ENCODE peak calls at places on chromosomes 4 and X, in seven cellular contexts. S, X, F, Z, G, L and B are unnamed samples.

GRCh38 chr4:54852061-54852460 is 194.3 kb downstream of the KIT start:
- DNase-seq in S (no peak), X (no peak), F (no peak), Z (no peak), G (no peak), L (no peak), B (no peak)

GRCh38 chr4:16731776-16732380 is 166.6 kb downstream of the LDB2 start:
- DNase-seq in S (no peak), X (no peak), F (no peak), Z (no peak), G (no peak), L (no peak), B (no peak)

GRCh38 chr4:56863441-56864129 is 42.1 kb upstream of the SPINK2 start:
- DNase-seq in S (no peak), X (no peak), F (no peak), Z (no peak), G (no peak), L (no peak), B (no peak)

GRCh38 chrX:133005038-133005437 is 46.6 kb upstream of the HS6ST2 start:
- DNase-seq in S (no peak), X (peak; percentile 28), F (no peak), Z (no peak), G (no peak), L (peak; percentile 48), B (no peak)

GRCh38 chr4:173413043-173413442 is 14.1 kb upstream of the SCRG1 start:
- DNase-seq in S (no peak), X (peak; percentile 94), F (no peak), Z (no peak), G (no peak), L (no peak), B (no peak)

GRCh38 chrX:9539611-9540387 is 74.9 kb downstream of the TBL1X start:
- DNase-seq in S (no peak), X (no peak), F (no peak), Z (no peak), G (no peak), L (no peak), B (no peak)

GRCh38 chr4:126939401-126939800 is 693.4 kb upstream of the INTU start:
- DNase-seq in S (no peak), X (peak; percentile 81), F (no peak), Z (no peak), G (no peak), L (peak; percentile 19), B (peak; percentile 27)

GRCh38 chr4:98938386-98938785 is 9.5 kb upstream of the EIF4E start:
- DNase-seq in S (no peak), X (peak; percentile 41), F (no peak), Z (no peak), G (no peak), L (peak; percentile 52), B (no peak)

GRCh38 chrX:29903365-29903764 is 312.0 kb upstream of the MAGEB2 start:
- DNase-seq in S (no peak), X (peak; percentile 40), F (no peak), Z (no peak), G (no peak), L (peak; percentile 23), B (no peak)

GRCh38 chrX:1754077-1754476 is 139.2 kb downstream of the ASMT start:
- DNase-seq in S (no peak), X (no peak), F (no peak), Z (no peak), G (no peak), L (no peak), B (peak; percentile 43)

GRCh38 chr4:108320066-108320465 is 151.3 kb upstream of the LEF1 start:
- DNase-seq in S (no peak), X (no peak), F (no peak), Z (no peak), G (no peak), L (no peak), B (no peak)

GRCh38 chr4:152640058-152640921 is 39.5 kb downstream of the TMEM154 start:
- DNase-seq in S (no peak), X (peak; percentile 47), F (no peak), Z (no peak), G (no peak), L (peak; percentile 61), B (no peak)

GRCh38 chr4:185238750-185239149 is 29.4 kb downstream of the SNX25 start:
- DNase-seq in S (no peak), X (peak; percentile 63), F (no peak), Z (no peak), G (no peak), L (no peak), B (no peak)

GRCh38 chr4:74006009-74006476 is 7.6 kb upstream of the CXCL5 start:
- DNase-seq in S (no peak), X (peak; percentile 54), F (no peak), Z (no peak), G (no peak), L (peak; percentile 45), B (no peak)

DNA sequence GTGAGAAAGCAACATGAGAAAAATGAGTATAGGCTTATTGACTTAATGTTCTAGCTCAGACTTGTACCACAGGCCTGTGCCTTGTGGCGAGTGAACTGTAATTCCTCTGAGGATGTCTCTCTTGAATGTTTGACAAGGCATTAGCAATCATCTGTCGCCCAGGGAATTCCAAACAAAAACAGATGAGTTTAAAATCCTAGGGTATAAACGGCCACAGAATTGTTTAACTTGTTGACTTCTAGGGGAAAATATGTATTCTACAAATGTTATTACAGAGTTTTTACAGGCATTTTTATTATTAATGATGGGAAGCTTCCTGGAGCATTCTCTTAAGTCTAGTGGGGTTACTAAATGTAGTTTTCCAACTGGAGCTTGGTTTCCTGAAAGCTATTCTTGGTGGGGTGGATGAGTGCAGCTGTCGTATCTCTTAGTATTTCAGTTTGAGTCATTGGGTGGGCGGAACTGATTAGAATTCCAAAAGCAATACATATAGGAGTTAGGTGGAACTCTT is 40.6 kb downstream of the ARHGAP10 start:
- DNase-seq in S (no peak), X (peak; percentile 67), F (no peak), Z (no peak), G (no peak), L (peak; percentile 54), B (no peak)
- H3K4me3 ChIP-seq in S (no peak overlapping the region), X (no peak overlapping the region), F (no peak overlapping the region), Z (no peak overlapping the region), G (no peak overlapping the region), L (no peak overlapping the region), B (no peak overlapping the region)

GRCh38 chr4:177263818-177264217 is 45.9 kb upstream of the NEIL3 start:
- DNase-seq in S (no peak), X (no peak), F (no peak), Z (no peak), G (no peak), L (no peak), B (no peak)

GRCh38 chr4:177264788-177265422 is 44.8 kb upstream of the NEIL3 start:
- DNase-seq in S (no peak), X (no peak), F (no peak), Z (no peak), G (no peak), L (no peak), B (no peak)

GRCh38 chr4:177267911-177268310 is 41.8 kb upstream of the NEIL3 start:
- DNase-seq in S (no peak), X (no peak), F (no peak), Z (no peak), G (no peak), L (no peak), B (no peak)

GRCh38 chr4:177265729-177266128 is 43.9 kb upstream of the NEIL3 start:
- DNase-seq in S (no peak), X (no peak), F (no peak), Z (no peak), G (no peak), L (no peak), B (no peak)

GRCh38 chr4:177266492-177266891 is 43.2 kb upstream of the NEIL3 start:
- DNase-seq in S (no peak), X (no peak), F (no peak), Z (no peak), G (no peak), L (no peak), B (no peak)
- TF ChIP-seq CTCF in S (no peak), X (no peak), F (no peak), Z (no peak), G (no peak), L (no peak), B (no peak)

GRCh38 chrX:119999087-119999634 is 55.6 kb upstream of the NKAP start:
- DNase-seq in S (no peak), X (no peak), F (no peak), Z (no peak), G (no peak), L (no peak), B (no peak)
- H3K4me3 ChIP-seq in S (no peak overlapping the region), X (no peak overlapping the region), F (no peak overlapping the region), Z (no peak overlapping the region), G (no peak overlapping the region), L (no peak overlapping the region), B (no peak overlapping the region)

DNA sequence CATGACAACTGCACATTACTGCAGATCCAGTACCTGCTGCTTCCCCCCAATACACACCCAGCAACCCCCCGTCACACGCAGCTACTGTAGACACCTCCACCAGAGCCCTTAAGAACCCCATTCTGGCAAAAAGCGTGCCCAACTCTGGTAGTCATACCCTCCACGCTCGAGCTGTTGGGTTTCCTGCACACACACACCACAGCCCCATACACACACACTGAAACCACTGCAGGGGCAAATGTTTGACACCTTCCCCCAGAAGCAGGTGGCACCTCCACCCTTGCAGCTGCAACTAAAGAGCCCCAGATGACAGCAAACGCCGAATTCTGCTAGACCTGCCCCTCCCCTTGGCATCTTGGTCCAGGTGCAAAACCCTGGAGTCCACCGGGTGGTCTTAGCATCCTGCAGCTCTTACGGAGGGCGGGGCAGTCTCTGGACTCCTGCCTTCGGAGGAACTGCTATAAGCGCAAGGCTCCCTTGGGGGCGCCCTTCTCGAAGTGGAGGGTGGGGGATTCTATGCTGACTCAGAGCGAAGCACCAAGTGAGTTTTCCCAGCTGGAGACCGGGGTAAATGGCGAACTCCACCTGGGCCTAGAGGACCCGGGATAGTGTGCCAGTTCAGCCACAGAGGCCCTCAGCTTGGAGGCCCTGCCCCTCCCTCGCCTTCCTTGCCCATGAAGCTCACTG is 1.5 kb downstream of the FRMPD3 start:
- DNase-seq in S (no peak), X (no peak), F (no peak), Z (no peak), G (peak; percentile 61), L (no peak), B (no peak)
- TF ChIP-seq CTCF in S (no peak), X (peak; percentile 4), F (no peak), Z (no peak), G (no peak), L (no peak), B (no peak)

GRCh38 chr4:40507977-40508376 is 121.7 kb downstream of the RBM47 start:
- DNase-seq in S (no peak), X (no peak), F (no peak), Z (no peak), G (no peak), L (no peak), B (no peak)
- H3K4me3 ChIP-seq in S (no peak overlapping the region), X (no peak overlapping the region), F (no peak overlapping the region), Z (no peak overlapping the region), G (no peak overlapping the region), L (no peak overlapping the region), B (no peak overlapping the region)

GRCh38 chr4:6402566-6403399 is 69.6 kb downstream of the PPP2R2C start:
- DNase-seq in S (no peak), X (peak; percentile 29), F (no peak), Z (no peak), G (no peak), L (no peak), B (no peak)
- TF ChIP-seq CTCF in S (no peak), X (peak; percentile 13), F (no peak), Z (no peak), G (no peak), L (no peak), B (no peak)